ENCODE peak calls at places on chromosomes 4 and X, in five cellular contexts. C is stomach; R is suprapubic skin; M is fibroblast of lung; F is CD8-positive, alpha-beta memory T cell. O is an unnamed sample. For H3K36me3 and H3K4me1, the result is how much of the 10 kb centered on the place peaks cover.

GRCh38 chr4:183241771-183242170 is 78.3 kb downstream of the CLDN22 start:
- DNase-seq in C (no peak), R (no peak), M (peak), F (no peak), O (no peak)

GRCh38 chr4:7366958-7367353 is 67.8 kb downstream of the PSAPL1 start:
- DNase-seq in C (no peak), R (no peak), M (no peak), F (no peak), O (no peak)

GRCh38 chrX:31353095-31353494 is 281.3 kb upstream of the FTHL17 start:
- DNase-seq in C (no peak), R (no peak), M (peak), F (no peak), O (no peak)

GRCh38 chr4:184861047-184861446 is 35.3 kb upstream of the ACSL1 start:
- DNase-seq in C (no peak), R (no peak), M (no peak), F (no peak), O (no peak)

GRCh38 chrX:131895807-131896206 is 127.3 kb upstream of the STK26 start:
- DNase-seq in C (no peak), R (no peak), M (no peak), F (no peak), O (no peak)

GRCh38 chr4:26557164-26557563 is 26.7 kb upstream of the TBC1D19 start:
- DNase-seq in C (no peak), R (no peak), M (peak), F (no peak), O (no peak)

GRCh38 chr4:174216935-174217272 is 66.6 kb downstream of the FBXO8 start:
- DNase-seq in C (no peak), R (no peak), M (no peak), F (no peak), O (peak)

GRCh38 chrX:20139966-20140365 is 1.7 kb downstream of the EIF1AX start:
- DNase-seq in C (no peak), R (no peak), M (peak), F (no peak), O (no peak)

GRCh38 chr4:38856524-38857337 is at the start of gene TLR6:
- DNase-seq in C (peak), R (no peak), M (peak), F (peak), O (no peak)

GRCh38 chrX:19541196-19541595 is 25.9 kb upstream of the MAP3K15 start:
- DNase-seq in C (no peak), R (no peak), M (no peak), F (no peak), O (no peak)

GRCh38 chr4:62909238-62909637 is 1500.0 kb downstream of the TECRL start:
- DNase-seq in C (no peak), R (no peak), M (no peak), F (no peak), O (no peak)

GRCh38 chrX:44071070-44071645 is 98.0 kb upstream of the NDP start:
- DNase-seq in C (no peak), R (no peak), M (peak), F (no peak), O (no peak)

GRCh38 chr4:169253904-169254303 is 16.9 kb downstream of the SH3RF1 start:
- DNase-seq in C (no peak), R (no peak), M (peak), F (no peak), O (no peak)

GRCh38 chr4:67500373-67500772 is 44.9 kb downstream of the CENPC start:
- DNase-seq in C (no peak), R (no peak), M (no peak), F (no peak), O (no peak)
- H3K36me3 ChIP-seq in C (half or more), R (under half), M (under half), F (under half), O (under half)

DNA sequence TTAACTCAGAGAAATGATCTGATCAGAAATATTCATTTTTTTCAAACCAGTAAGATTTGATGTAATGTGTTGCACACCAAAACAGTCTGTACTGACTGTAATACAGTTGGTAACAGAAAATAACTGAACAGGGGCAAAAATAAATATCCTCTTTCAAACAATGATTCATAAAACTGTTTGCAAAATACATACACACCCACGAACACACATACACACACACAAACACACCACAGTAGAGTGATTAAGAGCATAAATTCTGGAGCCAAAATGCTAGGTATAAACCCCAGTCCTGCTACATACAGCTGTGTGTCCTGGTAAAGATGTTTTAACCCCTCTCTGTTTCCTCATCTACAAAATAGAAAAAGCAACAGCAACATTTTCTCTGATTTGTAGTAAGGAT is 376.6 kb downstream of the PDGFC start:
- DNase-seq in C (no peak), R (no peak), M (no peak), F (no peak), O (no peak)
- H3K4me1 ChIP-seq in C (under half), R (under half), M (under half), F (under half), O (under half)

GRCh38 chr4:113596396-113596795 is 165.1 kb downstream of the CAMK2D start:
- DNase-seq in C (no peak), R (no peak), M (no peak), F (no peak), O (no peak)
- H3K36me3 ChIP-seq in C (under half), R (under half), M (under half), F (under half), O (under half)

DNA sequence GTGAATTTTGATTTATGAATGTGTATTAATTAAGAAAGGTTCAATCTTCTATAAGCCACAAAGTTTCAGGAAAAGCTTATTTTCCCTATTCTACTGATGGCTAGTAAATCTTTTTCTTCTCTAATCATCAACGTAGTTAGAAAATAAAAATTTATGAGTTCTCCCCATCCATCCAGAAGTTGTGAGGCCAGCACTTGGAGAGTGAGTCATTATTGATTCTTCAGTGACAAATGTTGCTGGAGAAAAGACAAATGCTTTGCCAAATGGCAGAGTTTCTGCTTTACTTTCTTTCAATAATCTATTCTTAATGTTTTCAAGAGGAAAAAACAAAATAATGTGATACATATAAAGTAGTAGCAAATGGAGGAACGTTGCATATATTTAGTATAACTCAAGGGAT is 11.3 kb upstream of the GRXCR1 start:
- DNase-seq in C (no peak), R (no peak), M (no peak), F (no peak), O (no peak)
- H3K4me1 ChIP-seq in C (under half), R (under half), M (under half), F (under half), O (under half)

GRCh38 chr4:88728146-88728545 is 30.5 kb upstream of the NAP1L5 start:
- DNase-seq in C (no peak), R (no peak), M (no peak), F (no peak), O (no peak)
- H3K36me3 ChIP-seq in C (half or more), R (half or more), M (under half), F (under half), O (half or more)

GRCh38 chrX:153603131-153603656 is 4.3 kb upstream of the CCNQ start:
- DNase-seq in C (no peak), R (no peak), M (no peak), F (no peak), O (no peak)

GRCh38 chrX:153602621-153603020 is 3.7 kb upstream of the CCNQ start:
- DNase-seq in C (no peak), R (no peak), M (no peak), F (no peak), O (no peak)

GRCh38 chrX:153600032-153600373 is 1.1 kb upstream of the CCNQ start:
- DNase-seq in C (no peak), R (no peak), M (no peak), F (no peak), O (no peak)

GRCh38 chrX:153600921-153601320 is 2.0 kb upstream of the CCNQ start:
- DNase-seq in C (no peak), R (no peak), M (no peak), F (no peak), O (no peak)

GRCh38 chrX:153601511-153602110 is 2.7 kb upstream of the CCNQ start:
- DNase-seq in C (no peak), R (no peak), M (no peak), F (no peak), O (no peak)
- H3K4me1 ChIP-seq in C (under half), R (under half), M (under half), F (under half), O (under half)

GRCh38 chr4:105192474-105192873 is 45.8 kb downstream of the TET2 start:
- DNase-seq in C (no peak), R (no peak), M (no peak), F (no peak), O (no peak)
- H3K36me3 ChIP-seq in C (under half), R (under half), M (under half), F (under half), O (under half)